ENCODE peak calls at places on chromosomes 3 and 15, in seven cellular contexts. E is brain microvascular endothelial cell, U is H1, D is psoas muscle, B is IMR-90, I is ascending aorta, X is H9. V is an unnamed sample.

GRCh38 chr3:37067577-37067976 is 74.3 kb downstream of the MLH1 start:
- DNase-seq in B (no peak), X (no peak), D (no peak), I (no peak), E (no peak), U (no peak), V (no peak)

GRCh38 chr3:116340680-116341216 is 104.5 kb downstream of the LSAMP start:
- DNase-seq in D (no peak), B (peak; percentile 56), E (no peak), U (no peak), X (no peak), I (no peak), V (no peak)

GRCh38 chr3:60323180-60323579 is 928.1 kb downstream of the FHIT start:
- DNase-seq in E (no peak), D (no peak), B (no peak), X (no peak), U (no peak), I (no peak), V (no peak)

GRCh38 chr15:64000183-64000710 is 46.0 kb downstream of the DAPK2 start:
- DNase-seq in U (no peak), B (no peak), E (no peak), D (no peak), X (no peak), I (no peak), V (no peak)

GRCh38 chr3:12247411-12247810 is 41.5 kb upstream of the PPARG start:
- DNase-seq in U (no peak), E (no peak), D (no peak), X (no peak), I (no peak), B (no peak), V (no peak)

GRCh38 chr3:62665627-62666433 is 209.4 kb downstream of the CADPS start:
- DNase-seq in U (peak; percentile 56), I (no peak), B (peak; percentile 18), E (peak; percentile 73), D (peak; percentile 30), X (peak; percentile 83), V (peak; percentile 59)

GRCh38 chr3:52986049-52986448 is 59.8 kb downstream of the SFMBT1 start:
- DNase-seq in I (no peak), D (no peak), U (no peak), X (no peak), E (peak; percentile 69), B (peak; percentile 77), V (no peak)

GRCh38 chr15:48040166-48040817 is 80.5 kb upstream of the SLC24A5 start:
- DNase-seq in X (no peak), I (no peak), B (peak; percentile 9), D (no peak), U (no peak), E (peak; percentile 31), V (peak; percentile 58)

GRCh38 chr15:70976856-70977255 is 84.2 kb downstream of the LRRC49 start:
- DNase-seq in X (no peak), I (no peak), U (no peak), D (no peak), B (peak; percentile 87), E (no peak), V (no peak)

GRCh38 chr15:98873441-98874218 is 134.0 kb downstream of the PGPEP1L start:
- DNase-seq in I (no peak), E (peak; percentile 78), U (no peak), D (no peak), X (no peak), B (peak; percentile 83), V (no peak)

GRCh38 chr3:41975421-41976103 is 13.7 kb upstream of the ULK4 start:
- DNase-seq in D (no peak), U (no peak), E (no peak), X (no peak), I (no peak), B (no peak), V (no peak)

GRCh38 chr15:94670436-94671034 is 439.2 kb downstream of the MCTP2 start:
- DNase-seq in E (peak; percentile 37), B (peak; percentile 35), I (no peak), D (no peak), U (no peak), X (no peak), V (no peak)

GRCh38 chr3:55524565-55525244 is 37.6 kb upstream of the WNT5A start:
- DNase-seq in I (no peak), U (no peak), E (no peak), X (no peak), D (no peak), B (peak; percentile 58), V (no peak)

GRCh38 chr3:13878711-13879101 is 1.2 kb downstream of the WNT7A start:
- DNase-seq in X (peak; percentile 65), D (no peak), B (no peak), E (no peak), U (no peak), I (no peak), V (no peak)

GRCh38 chr15:62935300-62936081 is 107.1 kb upstream of the TPM1 start:
- DNase-seq in X (no peak), E (no peak), I (no peak), U (no peak), B (no peak), D (no peak), V (no peak)

GRCh38 chr15:58528197-58528870 is 96.5 kb downstream of the LIPC start:
- DNase-seq in I (no peak), D (no peak), B (peak; percentile 53), U (no peak), X (peak; percentile 13), E (peak; percentile 12), V (peak; percentile 74)

GRCh38 chr15:69919816-69920215 is 177.9 kb downstream of the TLE3 start:
- DNase-seq in E (no peak), U (no peak), B (no peak), I (no peak), D (no peak), X (peak; percentile 65), V (no peak)

GRCh38 chr3:9111349-9112265 is 137.8 kb downstream of the SRGAP3 start:
- DNase-seq in D (peak; percentile 51), I (no peak), U (no peak), E (no peak), B (peak; percentile 0), X (peak; percentile 75), V (no peak)

GRCh38 chr3:71973337-71974030 is 188.5 kb upstream of the PROK2 start:
- DNase-seq in D (peak; percentile 60), U (no peak), I (no peak), B (no peak), X (no peak), E (no peak), V (peak; percentile 27)

GRCh38 chr3:4061854-4062360 is 241.3 kb upstream of the SETMAR start:
- DNase-seq in D (no peak), B (no peak), I (no peak), X (no peak), E (no peak), U (no peak), V (no peak)

GRCh38 chr15:69976366-69976994 is 121.2 kb downstream of the TLE3 start:
- DNase-seq in I (no peak), B (peak; percentile 41), X (peak; percentile 53), E (peak; percentile 28), D (no peak), U (no peak), V (peak; percentile 47)

GRCh38 chr15:50377867-50378751 is 23.1 kb upstream of the GABPB1 start:
- DNase-seq in D (no peak), X (no peak), E (no peak), U (no peak), B (no peak), I (no peak), V (no peak)

GRCh38 chr3:194989251-194989650 is 281.7 kb downstream of the XXYLT1 start:
- DNase-seq in I (no peak), E (no peak), D (no peak), X (no peak), U (no peak), B (no peak), V (no peak)

GRCh38 chr15:90982135-90982534 is 12.2 kb downstream of the PRC1 start:
- DNase-seq in X (no peak), U (no peak), E (no peak), I (no peak), D (no peak), B (peak; percentile 71), V (no peak)

GRCh38 chr3:154050766-154051165 is 70.4 kb upstream of the ARHGEF26 start:
- DNase-seq in X (no peak), I (no peak), E (no peak), U (no peak), D (no peak), B (no peak), V (no peak)
- H3K27ac ChIP-seq in X (no peak overlapping the region), I (no peak overlapping the region), E (no peak overlapping the region), U (no peak overlapping the region), D (no peak overlapping the region), B (no peak overlapping the region), V (no peak overlapping the region)

DNA sequence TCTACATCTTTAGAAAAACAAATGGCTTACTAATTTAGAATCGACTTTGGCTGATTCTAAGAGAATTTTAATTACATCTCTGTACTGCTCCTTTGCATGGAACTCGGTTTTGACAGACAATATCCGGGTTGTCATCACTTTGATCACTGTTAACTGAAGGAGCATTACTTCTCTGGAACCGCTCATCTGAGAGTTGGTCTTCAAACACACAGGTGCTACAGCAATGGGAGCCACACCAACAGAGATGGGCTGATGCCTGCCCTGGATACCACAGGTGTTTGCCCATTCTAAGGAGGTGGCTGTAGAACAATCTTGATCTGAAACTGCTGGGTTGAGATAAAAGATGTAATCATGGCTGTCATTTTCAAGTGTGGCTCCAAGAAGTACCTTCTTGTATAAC is 21.6 kb downstream of the LINS1 start:
- DNase-seq in E (no peak), U (no peak), I (no peak), D (no peak), X (no peak), B (no peak), V (no peak)
- H3K27ac ChIP-seq in E (no peak overlapping the region), U (no peak overlapping the region), I (no peak overlapping the region), D (no peak overlapping the region), X (no peak overlapping the region), B (no peak overlapping the region), V (no peak overlapping the region)

DNA sequence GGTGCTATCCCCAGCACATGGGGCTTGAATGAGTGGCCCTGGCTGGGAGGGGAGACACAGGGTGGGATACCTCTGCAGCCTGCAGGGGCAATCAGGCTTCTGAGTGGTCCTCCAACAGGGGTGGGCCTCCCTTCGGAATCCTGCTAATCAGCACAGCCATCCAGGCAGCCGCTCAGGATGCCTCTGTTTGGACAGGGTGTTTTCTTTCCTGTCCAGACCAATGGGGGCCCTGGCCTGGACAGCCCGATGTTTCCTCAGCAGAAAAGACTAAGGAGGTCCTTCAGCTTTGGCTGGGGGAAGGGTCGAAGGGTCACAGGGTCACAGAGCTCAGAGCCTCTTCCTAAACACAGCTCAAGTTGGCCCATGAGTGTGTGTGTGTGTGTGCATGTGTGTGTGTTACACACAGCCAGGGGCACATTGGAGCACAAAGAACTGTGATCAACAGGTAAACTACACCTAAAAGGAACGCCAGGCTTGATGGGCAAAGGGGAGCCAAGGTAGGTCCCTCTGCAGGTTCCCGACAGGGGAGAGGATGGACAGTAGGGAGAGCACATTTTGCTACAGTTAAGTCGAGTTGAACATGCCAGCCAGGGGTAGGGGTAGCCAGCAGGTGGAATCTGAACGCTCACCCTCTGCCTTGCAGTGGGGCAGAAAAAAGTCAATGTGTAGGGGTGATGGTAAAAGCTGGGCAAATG is 1.1 kb upstream of the HAPLN3 start:
- DNase-seq in I (no peak), D (no peak), X (no peak), E (no peak), U (no peak), B (no peak), V (no peak)
- H3K27ac ChIP-seq in I (peak overlapping the region; percentile 81), D (peak overlapping the region; percentile 74), X (no peak overlapping the region), E (no peak overlapping the region), U (no peak overlapping the region), B (no peak overlapping the region), V (no peak overlapping the region)

DNA sequence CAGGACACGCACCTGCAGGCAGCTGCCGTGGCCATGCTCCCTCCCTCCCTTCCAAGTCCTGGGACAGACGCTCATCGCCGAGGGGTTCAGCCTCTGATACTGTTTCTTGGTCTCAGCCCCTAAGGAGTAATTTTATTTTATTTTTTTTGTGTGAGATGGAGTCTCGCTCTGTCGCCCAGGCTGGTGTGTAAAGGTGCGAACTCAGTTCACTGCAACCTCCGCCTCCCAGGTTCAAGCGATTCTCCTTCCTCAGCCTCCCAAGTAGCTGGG is 53.7 kb downstream of the ADAMTS7 start:
- DNase-seq in U (no peak), B (no peak), D (no peak), E (no peak), X (no peak), I (no peak), V (no peak)
- H3K27ac ChIP-seq in U (no peak overlapping the region), B (no peak overlapping the region), D (peak overlapping the region; percentile 88), E (peak overlapping the region; percentile 55), X (no peak overlapping the region), I (peak overlapping the region; percentile 78), V (peak overlapping the region; percentile 84)

V was measured in adrenal gland.